ENCODE peak calls at places on chromosome 11, in nine cellular contexts. C is endothelial cell; T is foreskin fibroblast; F is bronchial epithelial cell; A is progenitor cell of endocrine pancreas; Q is activated CD8-positive, alpha-beta T cell treated with anti-CD3 and anti-CD28 coated beads for 36 hours; U is upper lobe of right lung; K is sigmoid colon; W is stomach. D is an unnamed sample.
A peak's percentile ranks its signal among the peaks of the same experiment; 100 is the strongest.

GRCh38 chr11:48242501-48242900 is 2.4 kb upstream of the OR4X2 start:
- DNase-seq in A (no peak), Q (no peak), F (no peak), W (no peak), U (no peak), K (no peak), C (no peak), T (no peak), D (no peak)

GRCh38 chr11:121814962-121815361 is 301.1 kb downstream of the BLID start:
- DNase-seq in A (no peak), W (no peak), F (peak; percentile 48), C (no peak), K (no peak), Q (no peak), U (no peak), T (peak; percentile 28), D (no peak)

GRCh38 chr11:13126430-13126829 is 117.3 kb downstream of the RASSF10 start:
- DNase-seq in C (no peak), A (no peak), W (peak; percentile 60), F (peak; percentile 99), K (no peak), U (no peak), Q (no peak), T (peak; percentile 81), D (no peak)

GRCh38 chr11:47514825-47515647 is 37.9 kb downstream of the CELF1 start:
- DNase-seq in U (no peak), K (no peak), W (no peak), C (no peak), F (peak; percentile 73), A (no peak), Q (peak; percentile 70), T (peak; percentile 93), D (no peak)

GRCh38 chr11:133934599-133935550 is 21.9 kb downstream of the IGSF9B start:
- DNase-seq in T (peak; percentile 16), A (no peak), Q (peak; percentile 35), W (no peak), C (no peak), F (peak; percentile 73), K (no peak), U (no peak), D (no peak)

GRCh38 chr11:64850979-64851567 is 6.6 kb upstream of the CDC42BPG start:
- DNase-seq in T (peak; percentile 90), Q (peak; percentile 86), C (no peak), F (no peak), U (no peak), A (no peak), K (no peak), W (peak; percentile 51), D (peak; percentile 78)

GRCh38 chr11:232783-233565 is 3.2 kb downstream of the SIRT3 start:
- DNase-seq in Q (no peak), K (peak; percentile 32), C (no peak), T (no peak), F (no peak), U (no peak), W (no peak), A (no peak), D (no peak)

GRCh38 chr11:75625970-75626691 is 42.7 kb downstream of the MAP6 start:
- DNase-seq in W (no peak), U (no peak), K (no peak), F (peak; percentile 80), Q (no peak), C (no peak), T (peak; percentile 87), A (no peak), D (no peak)

GRCh38 chr11:120781486-120782120 is 242.3 kb upstream of the TBCEL start:
- DNase-seq in C (no peak), F (no peak), A (no peak), K (no peak), T (no peak), Q (no peak), U (no peak), W (no peak), D (no peak)

GRCh38 chr11:68365943-68366435 is 53.6 kb downstream of the LRP5 start:
- DNase-seq in A (no peak), W (no peak), K (no peak), F (no peak), U (no peak), Q (no peak), T (no peak), C (no peak), D (no peak)

GRCh38 chr11:65121447-65121864 is 478 bp downstream of the FAU start:
- DNase-seq in U (peak; percentile 72), Q (peak; percentile 49), C (peak; percentile 28), T (peak; percentile 50), W (no peak), K (peak; percentile 68), A (no peak), F (no peak), D (no peak)

GRCh38 chr11:119584193-119585037 is 144.6 kb downstream of the NECTIN1 start:
- DNase-seq in U (peak; percentile 71), W (peak; percentile 60), Q (peak; percentile 17), T (peak; percentile 58), F (peak; percentile 51), C (peak; percentile 56), A (peak; percentile 25), K (peak; percentile 68), D (no peak)

GRCh38 chr11:63845305-63845704 is 6.4 kb downstream of the MARK2 start:
- DNase-seq in T (peak; percentile 84), F (peak; percentile 90), K (no peak), C (no peak), A (no peak), W (no peak), Q (no peak), U (no peak), D (no peak)

GRCh38 chr11:128473631-128474030 is 113.7 kb downstream of the ETS1 start:
- DNase-seq in F (no peak), K (no peak), A (no peak), U (no peak), T (no peak), C (no peak), W (no peak), Q (peak; percentile 71), D (no peak)

GRCh38 chr11:126476256-126476970 is 120.9 kb downstream of the ST3GAL4 start:
- DNase-seq in F (no peak), W (no peak), T (no peak), C (no peak), K (no peak), Q (no peak), U (no peak), A (no peak), D (no peak)

DNA sequence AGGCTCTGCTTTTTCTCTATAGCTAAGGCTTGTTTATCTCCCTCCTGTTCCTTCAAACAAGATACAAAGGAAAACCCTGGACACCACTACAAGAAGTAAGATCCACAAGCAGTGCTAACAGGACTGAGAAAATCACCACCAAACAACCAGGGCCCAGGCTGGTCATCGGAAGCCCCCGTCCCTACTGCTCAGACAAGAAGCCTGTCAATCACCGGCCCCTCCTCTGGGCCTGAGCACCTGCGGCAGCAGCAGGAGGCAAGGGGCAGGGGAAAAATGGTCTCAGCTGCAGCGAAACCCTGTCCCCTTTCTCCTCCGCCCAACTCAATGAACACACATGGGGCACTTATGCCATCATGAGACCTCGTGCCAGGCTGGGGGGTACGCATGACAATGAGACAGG is 155.2 kb downstream of the CEP164 start:
- DNase-seq in W (no peak), T (no peak), K (no peak), U (no peak), F (no peak), C (no peak), A (no peak), Q (no peak), D (no peak)
- TF ChIP-seq CTCF in W (no peak), T (no peak), K (no peak), U (no peak), F (no peak), C (no peak), A (no peak), Q (no peak), D (no peak)

GRCh38 chr11:32861850-32862577 is 30.6 kb upstream of the QSER1 start:
- DNase-seq in Q (no peak), T (no peak), F (no peak), U (no peak), C (no peak), K (no peak), W (no peak), A (no peak), D (no peak)

GRCh38 chr11:32864555-32864954 is 28.1 kb upstream of the QSER1 start:
- DNase-seq in W (no peak), A (no peak), T (no peak), C (no peak), K (no peak), U (no peak), Q (no peak), F (no peak), D (no peak)

GRCh38 chr11:32858731-32859130 is 29.0 kb downstream of the PRRG4 start:
- DNase-seq in T (no peak), U (no peak), F (no peak), W (no peak), C (no peak), K (no peak), Q (no peak), A (no peak), D (no peak)
- TF ChIP-seq CTCF in T (no peak), U (no peak), F (no peak), W (no peak), C (peak; percentile 54), K (no peak), Q (no peak), A (peak; percentile 23), D (no peak)

DNA sequence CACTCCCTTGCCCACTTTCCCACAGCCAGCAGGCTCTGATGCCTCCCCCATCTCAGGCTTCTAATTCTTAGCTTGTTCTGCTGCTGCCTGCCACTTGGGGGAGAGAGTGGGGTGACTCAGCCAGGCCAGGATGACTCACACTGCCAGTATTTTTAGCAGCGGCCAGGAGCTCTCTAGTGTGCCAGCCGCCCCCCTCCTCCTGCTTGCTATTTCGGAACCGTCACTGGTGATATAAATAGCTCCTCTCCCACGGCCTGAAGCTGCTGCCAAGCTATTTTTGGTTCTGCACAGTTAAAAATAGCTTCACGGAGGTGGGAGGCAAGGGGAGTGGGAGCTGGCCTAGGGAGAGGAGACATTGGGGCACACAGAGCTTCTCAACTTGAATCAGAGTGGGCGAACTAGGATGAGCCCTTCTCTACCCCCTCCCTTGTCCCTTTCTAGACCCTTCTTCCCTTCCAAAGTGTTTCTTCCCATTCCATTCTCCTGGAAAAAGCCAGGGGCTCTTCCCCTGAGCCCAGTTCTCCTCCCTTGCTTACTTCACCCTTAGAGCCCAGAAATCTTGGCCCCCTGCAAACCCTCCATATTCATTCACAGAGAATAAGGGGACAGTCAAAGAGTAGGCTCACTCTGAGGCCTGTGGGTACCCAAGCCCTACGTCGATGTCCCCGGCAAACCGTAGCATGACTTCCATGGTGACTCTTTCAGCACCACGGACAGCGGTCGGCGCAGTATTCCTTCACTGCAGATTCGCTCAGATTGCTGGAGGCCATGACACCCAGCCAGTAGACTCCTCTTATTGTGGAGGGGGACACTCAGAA is 2.5 kb upstream of the NPAS4 start:
- DNase-seq in C (peak; percentile 76), A (peak; percentile 78), W (peak; percentile 48), Q (peak; percentile 90), U (no peak), F (peak; percentile 80), K (peak; percentile 97), T (peak; percentile 95), D (peak; percentile 38)
- TF ChIP-seq CTCF in C (no peak), A (no peak), W (no peak), Q (peak; percentile 59), U (no peak), F (peak; percentile 66), K (peak; percentile 60), T (peak; percentile 52), D (no peak)

GRCh38 chr11:74443071-74443864 is 24.1 kb downstream of the KCNE3 start:
- DNase-seq in C (no peak), U (no peak), F (peak; percentile 69), Q (no peak), A (no peak), K (no peak), T (no peak), W (peak; percentile 68), D (no peak)
- TF ChIP-seq CTCF in C (no peak), U (no peak), F (peak; percentile 60), Q (no peak), A (peak; percentile 11), K (no peak), T (no peak), W (no peak), D (no peak)

GRCh38 chr11:10298342-10298741 is 4.3 kb upstream of the SBF2 start:
- DNase-seq in T (peak; percentile 86), A (no peak), F (peak; percentile 73), U (no peak), C (no peak), Q (peak; percentile 83), K (no peak), W (no peak), D (no peak)
- TF ChIP-seq CTCF in T (peak; percentile 7), A (no peak), F (peak; percentile 18), U (peak; percentile 14), C (no peak), Q (peak; percentile 68), K (no peak), W (no peak), D (no peak)

D was measured in activated B cell treated with CpG ODN at 0.5 μM for 24 hours.